ENCODE peak calls at places on chromosomes 2 and 18, in seven cellular contexts. Z is Peyer's patch, T is astrocyte of the cerebellum, H is cardiac muscle cell, W is kidney epithelial cell, C is colonic mucosa, Q is fibroblast of lung. S is an unnamed sample.

GRCh38 chr18:10122116-10122515 is 208.3 kb downstream of the VAPA start:
- DNase-seq in Z (no peak), T (peak), H (peak), W (peak), C (no peak), Q (peak), S (no peak)

GRCh38 chr2:140307532-140307931 is 1527.3 kb upstream of the NXPH2 start:
- DNase-seq in Z (no peak), T (no peak), H (no peak), W (no peak), C (no peak), Q (no peak), S (no peak)

GRCh38 chr2:202249521-202249850 is 11.1 kb upstream of the SUMO1 start:
- DNase-seq in Z (no peak), T (no peak), H (no peak), W (no peak), C (no peak), Q (peak), S (no peak)

GRCh38 chr2:203579730-203580129 is 44.6 kb upstream of the RAPH1 start:
- DNase-seq in Z (no peak), T (no peak), H (no peak), W (no peak), C (peak), Q (no peak), S (no peak)

GRCh38 chr2:207589143-207589542 is 36.1 kb downstream of the METTL21A start:
- DNase-seq in Z (no peak), T (no peak), H (no peak), W (no peak), C (no peak), Q (no peak), S (no peak)

GRCh38 chr18:35409921-35410320 is 32.8 kb upstream of the ZNF396 start:
- DNase-seq in Z (no peak), T (no peak), H (no peak), W (no peak), C (peak), Q (no peak), S (no peak)

GRCh38 chr2:102147935-102148334 is 5.4 kb downstream of the IL1R1 start:
- DNase-seq in Z (no peak), T (peak), H (no peak), W (no peak), C (no peak), Q (peak), S (no peak)

GRCh38 chr2:10897956-10898355 is 13.8 kb upstream of the KCNF1 start:
- DNase-seq in Z (no peak), T (no peak), H (no peak), W (no peak), C (no peak), Q (peak), S (peak)

GRCh38 chr18:23071285-23071684 is 64.0 kb upstream of the CABLES1 start:
- DNase-seq in Z (no peak), T (no peak), H (no peak), W (no peak), C (peak), Q (peak), S (no peak)

GRCh38 chr2:162123806-162124758 is 28.0 kb downstream of the GCG start:
- DNase-seq in Z (no peak), T (peak), H (peak), W (no peak), C (no peak), Q (peak), S (no peak)

GRCh38 chr2:175605599-175605988 is 396.5 kb downstream of the LNPK start:
- DNase-seq in Z (no peak), T (no peak), H (no peak), W (no peak), C (no peak), Q (no peak), S (no peak)

GRCh38 chr2:205463626-205464025 is 218.7 kb upstream of the NRP2 start:
- DNase-seq in Z (no peak), T (no peak), H (no peak), W (no peak), C (no peak), Q (no peak), S (no peak)

DNA sequence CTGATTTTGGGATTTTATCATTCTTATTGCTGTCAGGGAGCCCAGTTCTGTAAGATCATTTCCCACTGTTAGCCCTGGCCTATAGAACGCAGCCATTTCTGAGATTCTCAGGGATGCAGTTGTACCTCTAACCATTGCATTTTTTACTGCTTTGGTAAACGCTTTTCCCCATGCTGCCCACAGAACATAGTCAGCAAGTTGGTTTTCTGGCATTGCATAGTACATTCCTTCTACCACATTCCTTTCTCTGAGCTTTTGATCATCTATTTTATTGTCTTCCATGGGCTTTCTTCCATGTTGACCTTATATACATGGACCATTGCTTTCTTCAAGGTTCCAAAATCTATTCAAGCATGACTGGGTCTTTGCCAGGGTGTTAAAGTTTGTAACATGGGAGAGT is 86.8 kb upstream of the ST6GAL2 start:
- DNase-seq in Z (no peak), T (peak), H (no peak), W (peak), C (no peak), Q (peak), S (no peak)
- H3K4me3 ChIP-seq in Z (no peak), T (no peak), H (no peak), W (no peak), C (no peak), Q (no peak), S (no peak)

DNA sequence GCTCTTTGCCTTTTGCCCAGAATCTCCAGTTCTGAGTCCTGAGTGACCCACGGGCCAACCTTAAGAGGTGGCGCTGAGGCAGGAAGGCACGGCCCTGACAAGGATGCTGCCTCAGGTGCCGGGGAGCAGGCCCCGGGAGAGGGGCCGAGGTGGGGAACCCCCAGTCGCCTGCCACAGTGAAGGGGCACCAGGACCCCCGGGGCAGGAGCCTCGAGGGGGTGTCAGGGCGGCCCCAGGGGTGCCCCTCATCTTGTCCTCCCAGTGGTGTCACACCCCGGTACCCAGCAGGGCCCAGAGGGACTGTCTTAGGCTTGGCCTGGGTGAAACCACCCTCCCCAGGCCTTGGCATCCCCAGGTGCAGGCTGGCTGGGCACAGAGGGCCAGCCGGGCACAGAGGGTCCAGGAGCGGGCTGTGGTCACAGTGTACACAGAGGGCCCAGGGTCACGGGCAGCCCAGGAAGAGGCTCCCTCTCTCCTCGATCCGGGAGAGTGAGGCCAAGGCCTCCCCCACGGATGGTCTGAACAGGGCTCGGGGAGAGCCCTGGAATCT is 1.0 kb downstream of the PDCD1 start:
- DNase-seq in Z (no peak), T (no peak), H (no peak), W (no peak), C (no peak), Q (no peak), S (peak)
- H3K4me3 ChIP-seq in Z (no peak), T (no peak), H (no peak), W (no peak), C (no peak), Q (no peak), S (no peak)

DNA sequence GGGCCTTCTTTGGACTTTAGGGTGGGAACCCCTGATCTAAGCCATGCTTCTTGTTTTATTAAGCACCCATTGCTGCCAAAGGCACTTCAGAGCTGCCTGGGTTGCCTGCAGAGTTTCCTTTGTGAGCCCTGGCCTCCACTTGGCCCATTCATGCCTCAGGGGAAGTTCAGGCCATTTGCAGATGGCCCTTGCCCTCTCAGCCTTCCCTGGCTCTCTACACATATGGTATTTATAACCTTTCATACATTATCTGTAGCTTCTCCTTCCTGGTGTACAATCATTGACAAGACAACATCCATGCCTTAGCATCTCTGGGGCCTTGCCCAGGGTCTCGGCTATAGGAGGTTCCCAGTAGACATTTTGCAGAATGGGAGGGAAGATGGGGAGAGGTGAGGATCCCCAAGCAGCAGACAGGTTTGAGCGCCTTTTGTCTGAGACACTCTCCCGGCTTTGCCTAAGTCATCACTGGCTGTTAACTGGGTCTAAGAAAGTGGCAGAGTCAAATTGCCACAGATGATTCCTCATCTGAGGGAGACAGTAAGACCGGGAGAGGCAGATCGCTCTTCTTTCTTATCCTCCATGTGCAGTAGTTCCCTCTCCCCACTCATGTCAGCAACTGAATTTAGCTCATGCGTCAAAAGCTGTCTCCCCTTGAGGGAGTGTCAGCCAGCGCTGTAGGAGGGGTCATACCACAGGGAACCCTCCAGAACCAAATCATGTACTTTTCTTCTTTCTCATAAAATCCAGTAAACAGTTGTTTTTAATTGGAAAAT is 2.7 kb downstream of the EHD3 start:
- DNase-seq in Z (no peak), T (no peak), H (no peak), W (no peak), C (no peak), Q (no peak), S (peak)
- H3K4me3 ChIP-seq in Z (no peak), T (no peak), H (no peak), W (no peak), C (no peak), Q (no peak), S (no peak)

GRCh38 chr2:75525434-75526308 is 35.1 kb downstream of the EVA1A start:
- DNase-seq in Z (no peak), T (no peak), H (no peak), W (peak), C (no peak), Q (peak), S (no peak)

GRCh38 chr2:75527676-75528075 is 33.1 kb downstream of the EVA1A start:
- DNase-seq in Z (no peak), T (no peak), H (no peak), W (no peak), C (no peak), Q (peak), S (no peak)

GRCh38 chr2:75526842-75527241 is 33.9 kb downstream of the EVA1A start:
- DNase-seq in Z (no peak), T (no peak), H (no peak), W (no peak), C (no peak), Q (no peak), S (no peak)

GRCh38 chr2:75524276-75524911 is 36.3 kb downstream of the EVA1A start:
- DNase-seq in Z (no peak), T (no peak), H (no peak), W (no peak), C (no peak), Q (no peak), S (no peak)

DNA sequence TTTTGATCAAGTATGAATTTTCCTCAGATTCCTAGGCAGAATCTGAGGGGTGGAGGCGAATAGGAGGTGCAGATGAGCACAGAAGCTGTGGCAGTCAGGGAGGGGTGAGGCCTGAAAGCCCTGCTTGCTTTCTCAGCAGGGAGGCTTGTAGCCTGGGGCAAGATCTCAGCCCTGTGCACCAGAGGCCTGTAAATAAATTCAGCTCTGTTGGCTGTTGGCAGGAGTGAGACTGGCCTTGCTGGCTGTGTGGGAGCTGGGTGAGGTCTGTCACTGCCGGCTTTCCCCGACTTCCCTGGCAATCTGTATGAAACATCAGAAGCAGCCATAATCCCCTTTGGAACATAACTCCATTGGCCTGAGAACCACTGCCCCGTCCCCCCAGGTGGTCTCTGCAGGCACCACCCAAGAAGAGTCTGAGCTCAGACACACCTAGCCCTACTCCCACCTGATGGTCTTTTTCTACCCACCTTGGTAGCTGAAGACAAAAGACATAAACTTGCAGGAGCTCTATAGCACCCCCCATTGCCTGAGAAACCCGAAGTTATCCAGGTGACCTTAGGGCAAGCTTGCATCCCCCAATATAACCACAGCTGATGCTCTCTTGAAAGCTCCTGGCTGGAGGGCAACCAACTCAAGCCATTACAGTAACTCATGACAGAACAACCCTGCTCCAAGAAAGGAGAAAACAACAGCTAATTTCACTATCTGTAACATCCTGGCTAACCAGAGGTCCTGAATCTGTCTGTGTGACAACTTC is 32.3 kb downstream of the EVA1A start:
- DNase-seq in Z (no peak), T (no peak), H (no peak), W (no peak), C (no peak), Q (no peak), S (no peak)
- H3K4me3 ChIP-seq in Z (no peak), T (no peak), H (no peak), W (no peak), C (no peak), Q (no peak), S (no peak)

GRCh38 chr2:219250044-219250781 is 2.8 kb upstream of the TUBA4B start:
- DNase-seq in Z (no peak), T (no peak), H (no peak), W (no peak), C (peak), Q (no peak), S (no peak)

GRCh38 chr2:219249203-219249980 is 3.7 kb upstream of the TUBA4B start:
- DNase-seq in Z (peak), T (peak), H (no peak), W (peak), C (peak), Q (peak), S (peak)

GRCh38 chr2:219246559-219246958 is 1.3 kb downstream of the STK16 start:
- DNase-seq in Z (no peak), T (no peak), H (no peak), W (no peak), C (no peak), Q (no peak), S (peak)

GRCh38 chr2:219247678-219248642 is 2.7 kb downstream of the STK16 start:
- DNase-seq in Z (no peak), T (no peak), H (no peak), W (no peak), C (no peak), Q (no peak), S (peak)

DNA sequence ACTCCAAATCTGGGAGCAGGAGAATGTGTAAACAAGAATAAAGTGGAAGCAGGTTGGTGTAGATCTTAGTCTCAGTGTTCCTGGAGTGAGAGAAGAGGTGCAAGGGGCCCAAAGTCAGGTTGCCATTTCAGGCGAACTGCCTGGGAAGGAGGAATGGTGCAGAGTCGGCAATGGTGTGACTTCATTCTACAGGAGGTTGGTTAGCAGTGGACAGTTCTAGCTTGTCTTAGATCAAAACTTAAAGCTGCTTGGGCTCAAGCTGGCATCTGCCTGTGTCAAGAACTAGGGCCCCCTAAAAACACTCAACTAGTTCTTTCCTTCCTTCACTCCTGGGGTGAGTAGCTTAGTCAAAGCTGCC is 3.5 kb downstream of the STK16 start:
- DNase-seq in Z (no peak), T (no peak), H (no peak), W (no peak), C (no peak), Q (no peak), S (no peak)
- H3K4me3 ChIP-seq in Z (peak), T (no peak), H (no peak), W (no peak), C (no peak), Q (no peak), S (peak)

DNA sequence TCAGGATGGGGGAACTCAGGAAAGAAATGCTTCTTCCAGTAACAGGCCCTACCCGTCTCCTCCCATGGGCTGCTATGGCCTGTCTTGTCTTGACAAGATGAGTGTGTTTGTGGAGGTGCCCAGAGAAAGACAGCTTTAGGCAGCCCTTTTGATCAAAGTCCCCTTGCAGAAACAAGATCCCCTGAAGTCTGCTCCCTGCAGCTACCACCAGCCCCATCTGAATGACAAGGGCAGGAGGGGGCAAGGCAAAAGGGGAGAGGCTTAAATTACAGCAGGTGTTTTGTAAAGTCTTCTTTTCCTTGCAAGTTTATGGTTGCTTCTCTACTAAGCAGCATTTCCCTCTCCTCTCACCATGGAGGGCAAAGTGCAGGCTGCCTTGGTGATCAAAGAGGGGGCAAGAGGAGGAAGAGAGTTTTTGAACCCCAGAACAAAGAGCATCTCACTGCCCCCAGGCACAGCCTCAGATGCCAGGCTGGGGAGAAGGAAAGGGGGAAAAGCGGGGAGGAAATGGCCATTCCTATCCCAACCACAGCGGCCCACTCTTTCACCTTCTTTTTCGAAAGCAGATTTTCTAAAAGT is 6.7 kb downstream of the EVA1A start:
- DNase-seq in Z (no peak), T (no peak), H (no peak), W (no peak), C (no peak), Q (no peak), S (no peak)
- H3K4me3 ChIP-seq in Z (no peak), T (no peak), H (no peak), W (no peak), C (no peak), Q (no peak), S (no peak)